ENCODE peak calls at places on chromosomes 1 and 21, in seven cellular contexts. P, V, Q, L, T, O and G are unnamed samples.

GRCh38 chr1:201648066-201648910 is 109.4 kb downstream of the NAV1 start:
- DNase-seq in T (no peak), Q (peak), P (no peak), O (peak), V (peak), L (no peak), G (peak)

GRCh38 chr1:26016944-26017545 is 4.5 kb upstream of the EXTL1 start:
- DNase-seq in L (no peak), V (peak), P (no peak), O (no peak), Q (no peak), T (no peak), G (peak)

GRCh38 chr1:78619029-78619428 is 1.2 kb upstream of the IFI44L start:
- DNase-seq in Q (no peak), V (no peak), T (no peak), L (no peak), P (no peak), O (no peak), G (peak)

GRCh38 chr1:39625462-39626273 is 13.8 kb downstream of the HEYL start:
- DNase-seq in V (no peak), L (no peak), Q (peak), T (no peak), O (peak), P (no peak), G (peak)

GRCh38 chr1:200776949-200777348 is 38.3 kb downstream of the CAMSAP2 start:
- DNase-seq in Q (no peak), L (no peak), O (no peak), P (no peak), V (no peak), T (no peak), G (no peak)

GRCh38 chr21:42063578-42064521 is 7.3 kb upstream of the UMODL1 start:
- DNase-seq in L (peak), O (peak), V (no peak), Q (no peak), T (no peak), P (no peak), G (no peak)

GRCh38 chr1:20342294-20343148 is 51.8 kb downstream of the VWA5B1 start:
- DNase-seq in Q (no peak), P (no peak), V (no peak), O (no peak), T (no peak), L (no peak), G (no peak)

GRCh38 chr1:121458291-121459048 is 273.7 kb downstream of the SRGAP2C start:
- DNase-seq in P (no peak), O (no peak), L (peak), T (no peak), Q (no peak), V (no peak), G (peak)

GRCh38 chr1:34591751-34592629 is 162.9 kb upstream of the GJB5 start:
- DNase-seq in P (no peak), Q (peak), O (no peak), V (no peak), T (no peak), L (peak), G (peak)

GRCh38 chr1:34590211-34590623 is 164.6 kb upstream of the GJB5 start:
- DNase-seq in V (no peak), Q (no peak), O (no peak), P (no peak), T (peak), L (peak), G (no peak)
- H3K4me3 ChIP-seq in V (no peak), Q (no peak), O (no peak), P (no peak), T (no peak), L (no peak), G (no peak)

DNA sequence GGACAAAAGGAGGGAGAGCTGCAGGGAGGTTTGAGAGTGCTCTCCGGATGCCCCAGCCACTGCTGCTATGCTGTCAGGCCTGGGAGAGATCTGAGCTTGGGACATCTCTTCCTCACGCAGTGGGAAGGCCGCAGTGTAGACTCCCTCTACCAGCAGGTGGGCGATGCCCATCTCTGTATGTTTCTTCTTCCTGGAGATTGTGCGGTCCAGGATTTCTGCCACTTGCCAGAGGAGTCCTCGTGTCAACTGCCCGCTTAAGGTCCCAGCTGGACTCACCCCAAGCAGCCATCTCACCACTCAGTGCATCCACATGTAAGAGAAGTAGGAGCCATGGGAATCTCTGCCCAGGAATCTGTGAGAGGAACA is 10.9 kb downstream of the CPLANE2 start:
- DNase-seq in V (no peak), Q (no peak), P (no peak), T (no peak), L (no peak), O (no peak), G (no peak)
- H3K4me3 ChIP-seq in V (no peak), Q (no peak), P (no peak), T (no peak), L (no peak), O (no peak), G (no peak)

DNA sequence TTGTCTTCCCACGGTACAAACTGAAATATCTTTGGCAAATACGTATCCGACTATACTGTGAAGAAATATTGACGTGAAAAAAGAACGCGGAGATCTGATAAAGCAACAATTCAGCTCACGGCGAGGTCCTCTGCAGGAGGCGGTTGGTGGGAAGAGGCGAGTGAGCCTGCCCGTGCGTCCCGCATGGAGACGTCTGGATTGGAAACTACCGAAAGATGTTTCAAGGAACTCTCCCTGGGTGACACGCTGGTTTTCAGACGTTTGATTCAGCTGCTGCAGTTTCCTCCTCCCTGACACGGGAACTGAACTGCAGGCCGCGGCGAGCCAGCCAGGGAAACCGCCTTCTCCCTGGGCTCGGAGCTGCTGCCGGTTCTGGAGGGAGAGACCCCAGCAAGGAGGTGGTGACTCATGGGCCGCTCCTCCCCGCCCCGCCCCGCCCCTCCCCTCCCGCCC is 390 bp upstream of the COL6A1 start:
- DNase-seq in Q (peak), V (peak), T (no peak), O (peak), P (no peak), L (no peak), G (peak)
- H3K4me3 ChIP-seq in Q (peak), V (peak), T (peak), O (no peak), P (peak), L (no peak), G (peak)

DNA sequence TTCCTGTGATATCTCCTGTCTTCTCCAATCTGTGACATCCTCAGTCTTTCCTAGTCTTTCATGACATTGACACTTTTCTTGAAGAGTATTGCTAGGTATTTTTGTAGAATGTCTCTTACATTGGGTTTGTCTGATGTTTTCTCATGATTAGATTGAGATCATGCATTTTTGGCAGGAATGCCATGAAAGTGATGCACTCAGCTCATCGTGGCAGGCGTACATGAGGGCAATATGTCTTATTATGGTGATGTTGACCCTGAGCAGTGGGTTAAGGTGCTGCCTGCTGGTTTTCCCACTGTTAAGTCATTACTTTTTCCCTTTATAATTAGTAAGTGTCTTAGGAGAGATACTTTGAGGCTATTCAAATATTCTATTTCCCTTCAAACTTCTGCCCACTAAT is 80.2 kb upstream of the SSX2IP start:
- DNase-seq in L (no peak), V (no peak), T (no peak), Q (no peak), P (no peak), O (no peak), G (no peak)
- H3K4me3 ChIP-seq in L (no peak), V (no peak), T (no peak), Q (no peak), P (no peak), O (no peak), G (no peak)

GRCh38 chr1:224456637-224456953 is 22.0 kb upstream of the WDR26 start:
- DNase-seq in O (no peak), L (no peak), V (no peak), Q (no peak), T (no peak), P (no peak), G (no peak)

GRCh38 chr1:224457782-224458144 is 23.2 kb upstream of the WDR26 start:
- DNase-seq in O (no peak), L (no peak), T (no peak), Q (no peak), V (no peak), P (no peak), G (no peak)

GRCh38 chr1:224450956-224451350 is 16.4 kb upstream of the WDR26 start:
- DNase-seq in V (no peak), T (no peak), O (no peak), Q (no peak), L (no peak), P (no peak), G (no peak)

GRCh38 chr1:224458296-224458695 is 23.7 kb upstream of the WDR26 start:
- DNase-seq in V (no peak), L (no peak), T (no peak), O (no peak), P (no peak), Q (no peak), G (no peak)

GRCh38 chr1:224454337-224455055 is 19.9 kb upstream of the WDR26 start:
- DNase-seq in P (no peak), L (no peak), Q (no peak), O (no peak), V (no peak), T (no peak), G (no peak)
- H3K4me3 ChIP-seq in P (no peak), L (no peak), Q (no peak), O (no peak), V (no peak), T (no peak), G (no peak)

DNA sequence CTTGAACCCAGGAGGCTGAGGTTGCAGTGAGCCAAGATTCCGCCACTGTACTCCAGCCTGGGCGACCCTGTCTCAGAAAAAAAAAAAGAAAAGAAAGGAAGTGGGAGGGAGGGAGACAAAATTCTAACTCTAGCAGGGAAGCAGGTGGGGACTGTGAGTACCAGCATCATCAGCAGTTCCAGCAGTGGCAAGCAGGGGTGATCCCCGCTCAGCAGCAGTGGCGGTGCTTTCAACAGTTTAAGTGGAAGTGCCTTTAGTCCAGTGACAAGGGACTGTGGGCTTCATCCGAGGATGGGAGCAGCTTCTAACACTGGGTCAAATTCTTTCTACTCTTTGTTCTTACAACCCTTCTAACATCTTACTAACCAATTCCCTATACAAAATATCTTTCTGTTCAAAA is 858.1 kb upstream of the ADAMTS5 start:
- DNase-seq in V (no peak), Q (no peak), P (no peak), O (no peak), L (peak), T (no peak), G (no peak)
- H3K4me3 ChIP-seq in V (no peak), Q (no peak), P (no peak), O (no peak), L (no peak), T (no peak), G (no peak)

GRCh38 chr21:46284722-46285121 is 689 bp downstream of the MCM3AP start:
- DNase-seq in L (no peak), O (no peak), Q (no peak), T (no peak), P (no peak), V (no peak), G (no peak)
- H3K4me3 ChIP-seq in L (peak), O (no peak), Q (peak), T (no peak), P (peak), V (peak), G (peak)

GRCh38 chr1:1213919-1214599 is at the start of gene TNFRSF4:
- DNase-seq in T (no peak), Q (no peak), V (no peak), P (no peak), O (peak), L (no peak), G (no peak)
- H3K4me3 ChIP-seq in T (no peak), Q (no peak), V (no peak), P (no peak), O (no peak), L (no peak), G (no peak)